ENCODE peak calls at places on chromosomes 11 and 22, in nine cellular contexts. One of them, this sample, is unnamed.

GRCh38 chr11:107357877-107358276 is 99.7 kb downstream of the CWF19L2 start:
- DNase-seq in mammary epithelial cell: no peak
- DNase-seq in PC-3: no peak
- DNase-seq in fibroblast of lung: no peak
- DNase-seq in keratinocyte: no peak
- DNase-seq in PC-9: no peak
- DNase-seq in endothelial cell of umbilical vein: no peak
- DNase-seq in HCT116: no peak
- DNase-seq in GM23248: no peak
- DNase-seq in this sample: no peak

GRCh38 chr11:335779-336665 is 15.4 kb upstream of the IFITM3 start:
- DNase-seq in PC-9: no peak
- DNase-seq in mammary epithelial cell: no peak
- DNase-seq in GM23248: no peak
- DNase-seq in HCT116: no peak
- DNase-seq in fibroblast of lung: no peak
- DNase-seq in endothelial cell of umbilical vein: peak; percentile 81
- DNase-seq in PC-3: no peak
- DNase-seq in keratinocyte: no peak
- DNase-seq in this sample: no peak

GRCh38 chr11:64086263-64086938 is 50.7 kb downstream of the FLRT1 start:
- DNase-seq in endothelial cell of umbilical vein: no peak
- DNase-seq in fibroblast of lung: peak; percentile 9
- DNase-seq in mammary epithelial cell: no peak
- DNase-seq in PC-9: peak; percentile 41
- DNase-seq in keratinocyte: no peak
- DNase-seq in GM23248: peak; percentile 41
- DNase-seq in HCT116: no peak
- DNase-seq in PC-3: no peak
- DNase-seq in this sample: no peak

GRCh38 chr11:47220401-47220821 is 5.6 kb downstream of the DDB2 start:
- DNase-seq in GM23248: peak; percentile 82
- DNase-seq in mammary epithelial cell: no peak
- DNase-seq in PC-3: peak; percentile 70
- DNase-seq in HCT116: no peak
- DNase-seq in keratinocyte: no peak
- DNase-seq in PC-9: no peak
- DNase-seq in endothelial cell of umbilical vein: peak; percentile 90
- DNase-seq in fibroblast of lung: peak; percentile 69
- DNase-seq in this sample: peak; percentile 62

GRCh38 chr11:77525455-77526091 is 51.7 kb upstream of the PAK1 start:
- DNase-seq in PC-3: no peak
- DNase-seq in HCT116: no peak
- DNase-seq in GM23248: peak; percentile 31
- DNase-seq in keratinocyte: no peak
- DNase-seq in fibroblast of lung: no peak
- DNase-seq in PC-9: no peak
- DNase-seq in mammary epithelial cell: no peak
- DNase-seq in endothelial cell of umbilical vein: no peak
- DNase-seq in this sample: no peak

GRCh38 chr11:129455756-129456436 is 80.2 kb downstream of the BARX2 start:
- DNase-seq in HCT116: no peak
- DNase-seq in fibroblast of lung: no peak
- DNase-seq in PC-3: no peak
- DNase-seq in GM23248: no peak
- DNase-seq in mammary epithelial cell: no peak
- DNase-seq in keratinocyte: no peak
- DNase-seq in PC-9: no peak
- DNase-seq in endothelial cell of umbilical vein: no peak
- DNase-seq in this sample: no peak

GRCh38 chr11:80727315-80727714 is 1286.5 kb upstream of the TENM4 start:
- DNase-seq in mammary epithelial cell: no peak
- DNase-seq in PC-3: peak; percentile 44
- DNase-seq in PC-9: no peak
- DNase-seq in keratinocyte: no peak
- DNase-seq in fibroblast of lung: peak; percentile 1
- DNase-seq in endothelial cell of umbilical vein: no peak
- DNase-seq in GM23248: peak; percentile 27
- DNase-seq in HCT116: no peak
- DNase-seq in this sample: peak; percentile 66

GRCh38 chr11:72222106-72222891 is 2.3 kb upstream of the INPPL1 start:
- DNase-seq in keratinocyte: no peak
- DNase-seq in HCT116: no peak
- DNase-seq in mammary epithelial cell: no peak
- DNase-seq in PC-3: no peak
- DNase-seq in fibroblast of lung: no peak
- DNase-seq in GM23248: no peak
- DNase-seq in endothelial cell of umbilical vein: no peak
- DNase-seq in PC-9: no peak
- DNase-seq in this sample: no peak

GRCh38 chr11:47179655-47179991 is 2.9 kb upstream of the ARFGAP2 start:
- DNase-seq in fibroblast of lung: no peak
- DNase-seq in mammary epithelial cell: no peak
- DNase-seq in PC-9: peak; percentile 39
- DNase-seq in keratinocyte: no peak
- DNase-seq in PC-3: peak; percentile 53
- DNase-seq in endothelial cell of umbilical vein: peak; percentile 52
- DNase-seq in GM23248: peak; percentile 66
- DNase-seq in HCT116: no peak
- DNase-seq in this sample: peak; percentile 78

GRCh38 chr22:45292675-45293402 is 8.1 kb downstream of the UPK3A start:
- DNase-seq in keratinocyte: no peak
- DNase-seq in endothelial cell of umbilical vein: no peak
- DNase-seq in mammary epithelial cell: no peak
- DNase-seq in HCT116: no peak
- DNase-seq in fibroblast of lung: no peak
- DNase-seq in PC-3: no peak
- DNase-seq in GM23248: no peak
- DNase-seq in PC-9: no peak
- DNase-seq in this sample: no peak

GRCh38 chr11:34358258-34358665 is 452 bp upstream of the ABTB2 start:
- DNase-seq in HCT116: peak; percentile 65
- DNase-seq in endothelial cell of umbilical vein: peak; percentile 49
- DNase-seq in mammary epithelial cell: peak; percentile 82
- DNase-seq in GM23248: peak; percentile 63
- DNase-seq in keratinocyte: no peak
- DNase-seq in PC-3: peak; percentile 79
- DNase-seq in fibroblast of lung: peak; percentile 76
- DNase-seq in PC-9: peak; percentile 87
- DNase-seq in this sample: peak; percentile 97

GRCh38 chr22:27267145-27267544 is 534.4 kb downstream of the MN1 start:
- DNase-seq in PC-3: no peak
- DNase-seq in mammary epithelial cell: no peak
- DNase-seq in HCT116: no peak
- DNase-seq in PC-9: no peak
- DNase-seq in endothelial cell of umbilical vein: no peak
- DNase-seq in fibroblast of lung: peak; percentile 83
- DNase-seq in GM23248: peak; percentile 91
- DNase-seq in keratinocyte: no peak
- DNase-seq in this sample: no peak

GRCh38 chr22:39988386-39989114 is 6.2 kb upstream of the FAM83F start:
- DNase-seq in HCT116: no peak
- DNase-seq in PC-9: no peak
- DNase-seq in PC-3: no peak
- DNase-seq in endothelial cell of umbilical vein: no peak
- DNase-seq in fibroblast of lung: no peak
- DNase-seq in keratinocyte: no peak
- DNase-seq in GM23248: no peak
- DNase-seq in mammary epithelial cell: no peak
- DNase-seq in this sample: no peak

GRCh38 chr22:39991164-39991860 is 3.4 kb upstream of the FAM83F start:
- DNase-seq in mammary epithelial cell: no peak
- DNase-seq in GM23248: no peak
- DNase-seq in HCT116: no peak
- DNase-seq in endothelial cell of umbilical vein: no peak
- DNase-seq in PC-3: no peak
- DNase-seq in keratinocyte: no peak
- DNase-seq in PC-9: no peak
- DNase-seq in fibroblast of lung: no peak
- DNase-seq in this sample: no peak

GRCh38 chr22:39990688-39991087 is 4.1 kb upstream of the FAM83F start:
- DNase-seq in GM23248: no peak
- DNase-seq in PC-9: no peak
- DNase-seq in HCT116: no peak
- DNase-seq in PC-3: no peak
- DNase-seq in keratinocyte: no peak
- DNase-seq in endothelial cell of umbilical vein: no peak
- DNase-seq in fibroblast of lung: no peak
- DNase-seq in mammary epithelial cell: no peak
- DNase-seq in this sample: no peak

GRCh38 chr22:39992088-39992826 is 2.5 kb upstream of the FAM83F start:
- DNase-seq in mammary epithelial cell: no peak
- DNase-seq in PC-9: no peak
- DNase-seq in keratinocyte: no peak
- DNase-seq in fibroblast of lung: no peak
- DNase-seq in PC-3: no peak
- DNase-seq in HCT116: no peak
- DNase-seq in endothelial cell of umbilical vein: no peak
- DNase-seq in GM23248: no peak
- DNase-seq in this sample: no peak

GRCh38 chr22:39989633-39990032 is 5.1 kb upstream of the FAM83F start:
- DNase-seq in mammary epithelial cell: no peak
- DNase-seq in HCT116: no peak
- DNase-seq in fibroblast of lung: no peak
- DNase-seq in endothelial cell of umbilical vein: no peak
- DNase-seq in PC-3: no peak
- DNase-seq in PC-9: no peak
- DNase-seq in GM23248: no peak
- DNase-seq in keratinocyte: no peak
- DNase-seq in this sample: no peak
- H3K27ac ChIP-seq in mammary epithelial cell: no peak overlapping the region
- H3K27ac ChIP-seq in HCT116: no peak overlapping the region
- H3K27ac ChIP-seq in fibroblast of lung: no peak overlapping the region
- H3K27ac ChIP-seq in endothelial cell of umbilical vein: no peak overlapping the region
- H3K27ac ChIP-seq in PC-3: no peak overlapping the region
- H3K27ac ChIP-seq in PC-9: no peak overlapping the region
- H3K27ac ChIP-seq in GM23248: no peak overlapping the region
- H3K27ac ChIP-seq in keratinocyte: no peak overlapping the region
- H3K27ac ChIP-seq in this sample: no peak overlapping the region

DNA sequence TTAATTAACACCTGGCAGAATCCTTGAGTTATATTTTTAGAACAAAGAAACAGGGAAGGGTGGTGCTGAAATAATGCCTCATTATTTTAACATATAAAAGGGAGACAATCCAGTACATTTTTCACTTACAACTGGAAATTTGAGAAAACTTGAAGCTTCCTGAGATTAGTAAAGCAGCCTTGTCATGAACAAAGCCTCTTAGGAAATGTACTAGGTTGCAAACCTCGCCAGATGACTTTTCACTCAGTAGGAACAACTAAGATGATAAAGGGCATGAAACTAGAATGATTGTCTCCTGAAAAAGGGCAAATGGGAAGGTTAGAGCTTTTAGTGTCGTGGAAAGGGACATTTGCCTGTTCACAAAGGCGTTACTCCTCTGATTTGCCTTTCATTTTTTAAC is 289.6 kb downstream of the ETS1 start:
- DNase-seq in keratinocyte: no peak
- DNase-seq in endothelial cell of umbilical vein: no peak
- DNase-seq in PC-9: no peak
- DNase-seq in PC-3: no peak
- DNase-seq in fibroblast of lung: peak; percentile 16
- DNase-seq in mammary epithelial cell: no peak
- DNase-seq in GM23248: no peak
- DNase-seq in HCT116: no peak
- DNase-seq in this sample: no peak
- H3K4me1 ChIP-seq in keratinocyte: no peaks in the 10 kb centered on the region
- H3K4me1 ChIP-seq in endothelial cell of umbilical vein: no peaks in the 10 kb centered on the region
- H3K4me1 ChIP-seq in PC-9: no peaks in the 10 kb centered on the region
- H3K4me1 ChIP-seq in PC-3: peaks cover 11% of the 10 kb centered on the region
- H3K4me1 ChIP-seq in fibroblast of lung: no peaks in the 10 kb centered on the region
- H3K4me1 ChIP-seq in mammary epithelial cell: no peaks in the 10 kb centered on the region
- H3K4me1 ChIP-seq in GM23248: peaks cover 17% of the 10 kb centered on the region
- H3K4me1 ChIP-seq in HCT116: no peaks in the 10 kb centered on the region
- H3K4me1 ChIP-seq in this sample: no peaks in the 10 kb centered on the region

GRCh38 chr11:1693327-1694063 is 3.5 kb upstream of the KRTAP5-6 start:
- DNase-seq in keratinocyte: no peak
- DNase-seq in PC-3: peak; percentile 81
- DNase-seq in PC-9: peak; percentile 74
- DNase-seq in fibroblast of lung: peak; percentile 66
- DNase-seq in mammary epithelial cell: peak; percentile 47
- DNase-seq in HCT116: peak; percentile 59
- DNase-seq in GM23248: peak; percentile 76
- DNase-seq in endothelial cell of umbilical vein: peak; percentile 74
- DNase-seq in this sample: peak; percentile 78

GRCh38 chr11:1694846-1695547 is 2.0 kb upstream of the KRTAP5-6 start:
- DNase-seq in endothelial cell of umbilical vein: no peak
- DNase-seq in GM23248: no peak
- DNase-seq in HCT116: no peak
- DNase-seq in fibroblast of lung: no peak
- DNase-seq in keratinocyte: no peak
- DNase-seq in PC-3: no peak
- DNase-seq in PC-9: no peak
- DNase-seq in mammary epithelial cell: no peak
- DNase-seq in this sample: no peak

GRCh38 chr11:1692708-1693326 is 4.2 kb upstream of the KRTAP5-6 start:
- DNase-seq in mammary epithelial cell: no peak
- DNase-seq in keratinocyte: no peak
- DNase-seq in PC-9: no peak
- DNase-seq in endothelial cell of umbilical vein: no peak
- DNase-seq in fibroblast of lung: no peak
- DNase-seq in GM23248: no peak
- DNase-seq in HCT116: no peak
- DNase-seq in PC-3: no peak
- DNase-seq in this sample: no peak

GRCh38 chr11:1695548-1696108 is 1.4 kb upstream of the KRTAP5-6 start:
- DNase-seq in PC-9: no peak
- DNase-seq in HCT116: no peak
- DNase-seq in fibroblast of lung: no peak
- DNase-seq in endothelial cell of umbilical vein: no peak
- DNase-seq in mammary epithelial cell: no peak
- DNase-seq in GM23248: no peak
- DNase-seq in keratinocyte: no peak
- DNase-seq in PC-3: no peak
- DNase-seq in this sample: no peak

GRCh38 chr11:1694064-1694845 is 2.7 kb upstream of the KRTAP5-6 start:
- DNase-seq in endothelial cell of umbilical vein: peak; percentile 56
- DNase-seq in fibroblast of lung: peak; percentile 60
- DNase-seq in keratinocyte: no peak
- DNase-seq in PC-9: peak; percentile 75
- DNase-seq in GM23248: peak; percentile 86
- DNase-seq in mammary epithelial cell: peak; percentile 58
- DNase-seq in HCT116: peak; percentile 57
- DNase-seq in PC-3: peak; percentile 86
- DNase-seq in this sample: peak; percentile 70
- TF ChIP-seq EZH2 in endothelial cell of umbilical vein: no peak
- TF ChIP-seq EZH2 in fibroblast of lung: no peak
- TF ChIP-seq EZH2 in keratinocyte: no peak
- TF ChIP-seq EZH2 in PC-9: no peak
- TF ChIP-seq EZH2 in GM23248: no peak
- TF ChIP-seq EZH2 in mammary epithelial cell: no peak
- TF ChIP-seq EZH2 in HCT116: no peak
- TF ChIP-seq EZH2 in PC-3: no peak
- TF ChIP-seq EZH2 in this sample: no peak

DNA sequence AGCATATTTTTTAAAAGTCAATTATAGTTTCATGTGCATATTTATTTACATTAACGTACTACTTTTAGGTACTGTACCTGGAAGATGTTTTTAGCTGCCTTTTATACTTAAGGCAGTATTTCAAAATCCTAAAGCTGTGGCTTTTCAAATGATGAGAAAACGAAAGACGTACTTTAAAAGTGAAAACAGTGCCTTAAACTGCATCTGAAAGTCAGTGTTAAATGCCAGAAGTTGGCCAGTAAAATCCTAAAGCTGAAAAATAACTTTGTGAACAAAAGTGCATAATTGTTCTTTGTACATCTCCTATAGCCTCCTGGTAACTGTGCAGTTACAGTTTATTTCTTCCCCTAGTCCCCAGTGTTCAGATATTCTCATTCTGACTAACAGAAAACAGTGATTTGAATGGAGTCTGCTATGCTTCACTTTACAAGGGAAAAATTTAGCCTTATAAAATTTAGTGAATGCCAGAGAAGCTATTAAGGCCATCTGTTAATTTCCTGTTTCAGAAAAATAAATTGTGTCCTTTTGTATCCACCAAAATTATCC is 6.8 kb downstream of the EED start:
- DNase-seq in keratinocyte: no peak
- DNase-seq in HCT116: no peak
- DNase-seq in PC-9: no peak
- DNase-seq in endothelial cell of umbilical vein: no peak
- DNase-seq in mammary epithelial cell: no peak
- DNase-seq in GM23248: peak; percentile 32
- DNase-seq in PC-3: no peak
- DNase-seq in fibroblast of lung: no peak
- DNase-seq in this sample: peak; percentile 26
- H3K27ac ChIP-seq in keratinocyte: no peak overlapping the region
- H3K27ac ChIP-seq in HCT116: no peak overlapping the region
- H3K27ac ChIP-seq in PC-9: peak overlapping the region; percentile 14
- H3K27ac ChIP-seq in endothelial cell of umbilical vein: no peak overlapping the region
- H3K27ac ChIP-seq in mammary epithelial cell: no peak overlapping the region
- H3K27ac ChIP-seq in GM23248: peak overlapping the region; percentile 40
- H3K27ac ChIP-seq in PC-3: no peak overlapping the region
- H3K27ac ChIP-seq in fibroblast of lung: peak overlapping the region; percentile 5
- H3K27ac ChIP-seq in this sample: peak overlapping the region; percentile 64

This sample was measured in A673.